ENCODE peak calls at places on chromosomes 3 and 15, in five cellular contexts. O is suprapubic skin, S is uterus, Z is transverse colon, T is adrenal gland. R is an unnamed sample. For H3K9me3, the result is how much of the 10 kb centered on the place peaks cover.

GRCh38 chr3:39378092-39378491 is 5.1 kb upstream of the SLC25A38 start:
- DNase-seq in O (no peak), S (no peak), Z (peak), T (peak), R (peak)

GRCh38 chr15:36632196-36632595 is 52.8 kb downstream of the CDIN1 start:
- DNase-seq in O (no peak), S (no peak), Z (no peak), T (no peak), R (no peak)

GRCh38 chr3:114624047-114624445 is 330.2 kb downstream of the TIGIT start:
- DNase-seq in O (peak), S (peak), Z (peak), T (peak), R (no peak)

GRCh38 chr3:56702487-56703315 is 19.6 kb upstream of the TASOR start:
- DNase-seq in O (no peak), S (no peak), Z (peak), T (no peak), R (peak)

GRCh38 chr3:108471346-108471935 is 39.0 kb downstream of the MYH15 start:
- DNase-seq in O (no peak), S (no peak), Z (no peak), T (no peak), R (no peak)

GRCh38 chr3:197487911-197488391 is 67.8 kb downstream of the BDH1 start:
- DNase-seq in O (no peak), S (no peak), Z (no peak), T (peak), R (peak)

GRCh38 chr3:150312018-150312657 is 96.0 kb upstream of the TSC22D2 start:
- DNase-seq in O (no peak), S (no peak), Z (no peak), T (no peak), R (no peak)

GRCh38 chr3:174639970-174640369 is 219.2 kb upstream of the NAALADL2 start:
- DNase-seq in O (no peak), S (no peak), Z (no peak), T (no peak), R (no peak)

GRCh38 chr15:51089699-51090098 is 5.0 kb downstream of the TNFAIP8L3 start:
- DNase-seq in O (no peak), S (no peak), Z (no peak), T (peak), R (no peak)

GRCh38 chr3:107524214-107525100 is 1.7 kb downstream of the BBX start:
- DNase-seq in O (no peak), S (peak), Z (peak), T (peak), R (peak)

GRCh38 chr3:120417272-120417911 is 33.4 kb downstream of the FSTL1 start:
- DNase-seq in O (peak), S (peak), Z (peak), T (peak), R (peak)

GRCh38 chr3:160400631-160401150 is 1.2 kb downstream of the SMC4 start:
- DNase-seq in O (peak), S (no peak), Z (peak), T (peak), R (peak)

GRCh38 chr3:110430146-110430545 is 641.5 kb upstream of the NECTIN3 start:
- DNase-seq in O (no peak), S (no peak), Z (no peak), T (no peak), R (no peak)

GRCh38 chr3:13528217-13528801 is 20.6 kb upstream of the FBLN2 start:
- DNase-seq in O (no peak), S (no peak), Z (no peak), T (no peak), R (no peak)

GRCh38 chr3:17132286-17133115 is 247.7 kb downstream of the PLCL2 start:
- DNase-seq in O (no peak), S (no peak), Z (no peak), T (no peak), R (no peak)

GRCh38 chr3:50297896-50298725 is 1.1 kb downstream of the HYAL3 start:
- DNase-seq in O (no peak), S (no peak), Z (no peak), T (peak), R (no peak)

GRCh38 chr3:168461793-168462192 is 366.1 kb upstream of the GOLIM4 start:
- DNase-seq in O (no peak), S (no peak), Z (no peak), T (no peak), R (no peak)

GRCh38 chr3:93934366-93935046 is 39.2 kb downstream of the PROS1 start:
- DNase-seq in O (no peak), S (no peak), Z (no peak), T (no peak), R (no peak)
- H3K9me3 ChIP-seq in O (under half), S (under half), Z (under half), T (under half), R (under half)

GRCh38 chr15:48871536-48871935 is 6.4 kb upstream of the EID1 start:
- DNase-seq in O (no peak), S (no peak), Z (no peak), T (no peak), R (no peak)

GRCh38 chr15:48876057-48876456 is 1.9 kb upstream of the EID1 start:
- DNase-seq in O (no peak), S (no peak), Z (no peak), T (no peak), R (no peak)

GRCh38 chr15:48877630-48878595 is at the start of gene EID1:
- DNase-seq in O (peak), S (peak), Z (peak), T (peak), R (peak)

GRCh38 chr15:48872632-48873031 is 5.3 kb upstream of the EID1 start:
- DNase-seq in O (no peak), S (no peak), Z (no peak), T (no peak), R (no peak)

DNA sequence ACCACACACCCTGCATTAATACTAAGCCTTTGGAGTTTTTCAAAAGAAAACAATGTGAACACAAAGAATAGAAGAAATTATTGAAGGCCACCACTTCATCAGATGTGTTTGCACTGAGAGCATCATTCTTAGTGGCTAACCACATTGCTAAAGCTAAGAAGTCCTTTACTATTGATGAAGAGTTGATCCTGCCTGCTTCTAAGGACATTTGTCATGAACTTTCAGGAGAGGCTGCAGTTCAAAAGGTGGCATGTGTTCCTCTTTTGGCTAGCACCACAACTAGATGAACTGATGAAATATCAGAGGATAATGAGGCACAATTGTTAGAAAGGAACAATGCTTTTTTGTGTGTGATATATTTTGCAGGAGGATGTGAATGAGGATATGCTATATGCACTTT is 2.7 kb upstream of the EID1 start:
- DNase-seq in O (no peak), S (no peak), Z (no peak), T (no peak), R (no peak)
- H3K27ac ChIP-seq in O (no peak), S (no peak), Z (no peak), T (no peak), R (no peak)

DNA sequence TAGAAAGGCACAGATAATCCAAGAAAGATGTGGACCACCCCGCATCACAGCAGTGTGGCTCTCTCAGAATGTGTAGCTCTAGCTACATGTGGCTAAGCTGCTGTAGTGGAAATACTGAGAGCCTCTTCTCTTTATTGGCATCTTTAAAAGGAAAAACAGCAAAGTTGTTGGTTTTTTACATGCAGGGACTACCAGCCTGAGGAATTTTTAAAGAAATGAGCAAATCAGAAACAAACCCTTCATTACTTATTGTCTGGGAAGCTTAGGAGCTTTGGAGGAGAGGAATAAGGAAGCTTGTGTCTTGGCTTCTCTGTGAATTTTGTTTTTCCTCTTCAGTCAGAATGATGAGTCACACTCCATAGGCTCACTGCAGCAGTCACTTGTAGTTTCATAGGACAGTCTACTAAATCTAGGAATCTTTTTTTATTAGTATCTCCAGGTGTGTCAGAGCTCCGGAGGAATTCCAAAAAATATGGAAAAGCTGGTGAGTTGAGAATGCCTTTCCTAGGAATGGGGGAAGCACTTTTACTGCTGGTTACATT is 27.5 kb downstream of the POLG start:
- DNase-seq in O (no peak), S (no peak), Z (no peak), T (no peak), R (no peak)
- TF ChIP-seq POLR2A in O (no peak), S (no peak), Z (no peak), T (no peak), R (no peak)

GRCh38 chr15:25178835-25179672 is 224.3 kb downstream of the SNRPN start:
- DNase-seq in O (peak), S (peak), Z (peak), T (peak), R (peak)

GRCh38 chr15:25176616-25176923 is 221.8 kb downstream of the SNRPN start:
- DNase-seq in O (peak), S (peak), Z (peak), T (peak), R (peak)

GRCh38 chr15:25175789-25176615 is 221.2 kb downstream of the SNRPN start:
- DNase-seq in O (no peak), S (peak), Z (peak), T (peak), R (no peak)

GRCh38 chr15:25177955-25178801 is 223.4 kb downstream of the SNRPN start:
- DNase-seq in O (peak), S (peak), Z (peak), T (peak), R (peak)

DNA sequence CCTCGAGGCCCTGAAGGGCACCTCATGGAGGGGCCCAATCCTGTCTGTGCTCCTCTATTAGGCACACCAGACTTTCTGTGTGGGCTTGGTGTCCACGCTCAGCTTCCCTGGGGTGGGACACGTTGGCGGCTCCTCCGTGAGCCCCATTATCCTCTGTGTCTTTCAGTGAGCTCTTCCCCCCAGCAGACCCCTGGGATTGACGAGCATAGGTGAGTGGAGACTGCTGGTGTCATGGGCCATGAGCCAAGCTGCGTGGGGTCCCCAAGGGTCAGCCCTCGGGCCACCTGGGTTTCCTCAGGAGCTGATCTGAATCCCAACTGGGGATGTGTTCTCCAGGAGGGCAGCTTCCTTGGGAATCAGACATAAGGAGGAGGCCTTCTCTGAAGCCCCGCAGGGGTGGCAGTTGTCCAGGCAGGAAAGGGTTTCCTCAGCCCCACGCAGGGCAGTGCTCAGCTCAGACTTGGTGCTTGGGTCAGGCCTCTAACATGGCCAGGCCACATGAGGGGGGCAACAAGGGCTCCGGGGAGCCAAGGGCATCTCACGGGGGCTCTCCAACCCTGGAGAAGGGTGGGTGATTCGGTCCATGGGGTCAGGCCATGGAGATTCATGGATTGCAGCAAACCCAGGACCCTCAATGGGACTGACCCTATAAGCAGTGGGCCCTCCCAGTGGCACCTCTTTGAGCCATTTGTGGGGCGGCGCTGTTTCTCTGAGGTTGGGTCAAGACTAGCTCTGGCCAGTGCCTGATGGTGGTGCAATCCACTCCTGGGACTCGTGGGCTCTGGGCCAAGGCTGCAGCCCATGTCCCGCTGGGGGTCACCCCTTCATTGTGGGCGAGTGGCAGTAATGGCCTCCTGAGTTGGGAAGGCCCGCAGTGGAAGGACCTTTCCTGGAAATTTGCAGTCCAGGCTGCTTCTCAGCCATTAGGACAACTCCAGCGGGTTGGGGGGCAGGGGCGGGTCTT is 222.5 kb downstream of the SNRPN start:
- DNase-seq in O (peak), S (peak), Z (peak), T (peak), R (peak)
- H3K9me3 ChIP-seq in O (under half), S (under half), Z (under half), T (under half), R (under half)